ENCODE peak calls at places on chromosomes 2 and 18, in five cellular contexts. Z, Y, E, R and S are unnamed samples.

GRCh38 chr2:10810175-10811161 is 2.1 kb downstream of the PDIA6 start:
- DNase-seq in E (peak; percentile 50), Z (peak; percentile 49), Y (peak; percentile 35), R (no peak), S (no peak)

GRCh38 chr2:136495636-136496035 is 269.7 kb upstream of the THSD7B start:
- DNase-seq in R (no peak), Y (no peak), Z (no peak), E (no peak), S (peak; percentile 15)

GRCh38 chr18:72155327-72155726 is 388.8 kb downstream of the CBLN2 start:
- DNase-seq in Y (no peak), E (no peak), R (peak; percentile 22), Z (peak; percentile 12), S (no peak)

GRCh38 chr2:190763901-190764514 is 115.1 kb downstream of the NAB1 start:
- DNase-seq in E (no peak), Y (peak; percentile 58), Z (peak; percentile 65), R (no peak), S (peak; percentile 33)

GRCh38 chr2:36388472-36388871 is 32.9 kb downstream of the CRIM1 start:
- DNase-seq in Y (no peak), E (no peak), Z (no peak), R (no peak), S (no peak)

GRCh38 chr2:84846041-84846663 is 34.7 kb downstream of the TRABD2A start:
- DNase-seq in E (no peak), Z (peak; percentile 74), Y (peak; percentile 69), R (no peak), S (no peak)

GRCh38 chr2:217404236-217404760 is 544.4 kb upstream of the TNP1 start:
- DNase-seq in Y (no peak), E (no peak), Z (no peak), R (no peak), S (no peak)

GRCh38 chr2:2270808-2271415 is 60.2 kb downstream of the MYT1L start:
- DNase-seq in Z (no peak), E (no peak), Y (no peak), R (peak; percentile 29), S (no peak)

GRCh38 chr2:192148620-192149321 is 46.0 kb downstream of the TMEFF2 start:
- DNase-seq in Y (peak; percentile 90), R (no peak), E (no peak), Z (peak; percentile 91), S (no peak)
- TF ChIP-seq CTCF in Y (peak; percentile 22), R (no peak), E (no peak), Z (peak; percentile 28), S (no peak)

DNA sequence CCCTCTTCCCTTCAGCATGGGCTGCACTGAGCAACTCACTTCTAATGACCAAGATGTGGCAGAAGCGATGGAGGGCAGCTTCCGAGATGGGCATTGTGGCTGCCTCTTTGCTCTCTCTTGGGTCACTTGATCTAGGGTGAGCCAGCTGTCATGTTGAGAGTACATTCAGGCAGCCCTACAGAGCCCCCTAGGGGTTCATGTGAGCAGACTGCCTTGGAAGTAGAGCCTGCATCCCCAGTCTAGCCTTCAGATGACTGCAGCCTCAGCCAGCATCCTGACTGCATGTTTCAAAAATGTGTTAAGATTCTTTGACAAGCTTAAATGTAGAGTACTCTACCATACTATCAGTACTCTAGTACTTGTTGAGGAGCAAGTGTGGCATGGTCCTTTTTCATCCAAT is 143.9 kb downstream of the NCK2 start:
- DNase-seq in R (no peak), Z (no peak), Y (no peak), E (no peak), S (no peak)
- TF ChIP-seq CTCF in R (no peak), Z (no peak), Y (no peak), E (no peak), S (no peak)

DNA sequence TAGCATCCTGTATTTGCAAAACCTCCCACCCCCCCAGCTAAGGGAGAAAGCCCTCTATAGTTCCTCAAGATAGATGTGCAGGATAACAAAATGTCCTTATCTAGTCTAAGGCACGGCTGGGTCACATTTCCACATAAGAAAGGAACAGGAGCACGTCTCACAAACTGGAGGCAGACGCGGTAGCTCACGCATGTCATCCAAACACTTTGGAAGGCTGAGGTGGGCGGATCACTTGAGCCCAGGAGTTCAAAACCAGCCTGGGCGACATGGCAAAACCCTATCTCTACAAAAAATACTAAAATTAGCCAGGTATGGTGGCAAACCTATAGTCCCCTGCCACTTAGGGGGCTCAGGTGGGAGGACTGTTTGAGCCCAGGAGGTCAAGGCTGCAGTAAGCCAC is 9.3 kb downstream of the SF3B1 start:
- DNase-seq in Z (no peak), Y (no peak), R (no peak), E (no peak), S (no peak)
- TF ChIP-seq CTCF in Z (no peak), Y (no peak), R (no peak), E (no peak), S (no peak)

GRCh38 chr2:140891614-140892212 is 1239.1 kb downstream of the LRP1B start:
- DNase-seq in Y (no peak), R (no peak), Z (no peak), E (no peak), S (no peak)
- TF ChIP-seq CTCF in Y (no peak), R (no peak), Z (no peak), E (no peak), S (no peak)